ENCODE peak calls at places on chromosomes 7 and 10, in seven cellular contexts. U, T, V, K, Q, W and F are unnamed samples.

GRCh38 chr10:26334932-26335573 is 103.1 kb upstream of the APBB1IP start:
- DNase-seq in U (peak), T (peak), V (peak), K (peak), Q (no peak), W (peak), F (no peak)

GRCh38 chr10:47260505-47261111 is 39.4 kb upstream of the GDF10 start:
- DNase-seq in U (no peak), T (no peak), V (no peak), K (no peak), Q (no peak), W (peak), F (no peak)

GRCh38 chr7:95303501-95303900 is 20.8 kb downstream of the PON1 start:
- DNase-seq in U (no peak), T (no peak), V (no peak), K (no peak), Q (no peak), W (no peak), F (no peak)

GRCh38 chr7:158388072-158388471 is 199.6 kb downstream of the PTPRN2 start:
- DNase-seq in U (no peak), T (no peak), V (no peak), K (no peak), Q (peak), W (no peak), F (no peak)

GRCh38 chr7:142874409-142874808 is 11.1 kb downstream of the TRPV6 start:
- DNase-seq in U (no peak), T (no peak), V (no peak), K (no peak), Q (no peak), W (no peak), F (no peak)

GRCh38 chr10:67221939-67222494 is 296.2 kb downstream of the LRRTM3 start:
- DNase-seq in U (no peak), T (no peak), V (no peak), K (no peak), Q (no peak), W (no peak), F (no peak)

GRCh38 chr10:102781089-102781920 is 37.6 kb downstream of the WBP1L start:
- DNase-seq in U (no peak), T (no peak), V (no peak), K (no peak), Q (no peak), W (no peak), F (no peak)

GRCh38 chr7:122448893-122449589 is 144.5 kb upstream of the FEZF1 start:
- DNase-seq in U (no peak), T (no peak), V (no peak), K (no peak), Q (no peak), W (no peak), F (no peak)

GRCh38 chr7:135161669-135162068 is 8.8 kb downstream of the CYREN start:
- DNase-seq in U (no peak), T (no peak), V (no peak), K (no peak), Q (no peak), W (no peak), F (no peak)

GRCh38 chr10:72426982-72427381 is 72.3 kb upstream of the DNAJB12 start:
- DNase-seq in U (no peak), T (no peak), V (no peak), K (no peak), Q (no peak), W (no peak), F (no peak)

GRCh38 chr10:80702143-80702542 is 164.4 kb downstream of the SH2D4B start:
- DNase-seq in U (no peak), T (no peak), V (no peak), K (no peak), Q (no peak), W (peak), F (no peak)

GRCh38 chr10:28215930-28216329 is 86.9 kb downstream of the MPP7 start:
- DNase-seq in U (peak), T (peak), V (no peak), K (no peak), Q (no peak), W (no peak), F (no peak)

GRCh38 chr10:30184397-30185033 is 125.1 kb upstream of the JCAD start:
- DNase-seq in U (no peak), T (no peak), V (no peak), K (no peak), Q (no peak), W (no peak), F (no peak)

GRCh38 chr10:76012928-76013327 is 581.5 kb downstream of the LRMDA start:
- DNase-seq in U (no peak), T (no peak), V (no peak), K (no peak), Q (no peak), W (no peak), F (no peak)

GRCh38 chr10:3010327-3010726 is 57.0 kb upstream of the PFKP start:
- DNase-seq in U (no peak), T (no peak), V (no peak), K (no peak), Q (no peak), W (no peak), F (no peak)

GRCh38 chr7:81140775-81141174 is 221.9 kb upstream of the SEMA3C start:
- DNase-seq in U (no peak), T (no peak), V (no peak), K (no peak), Q (no peak), W (no peak), F (no peak)

GRCh38 chr10:124999433-125000365 is 57.8 kb downstream of the ZRANB1 start:
- DNase-seq in U (peak), T (no peak), V (no peak), K (peak), Q (peak), W (peak), F (no peak)

GRCh38 chr7:47506716-47507354 is 75.1 kb downstream of the TNS3 start:
- DNase-seq in U (no peak), T (no peak), V (no peak), K (peak), Q (no peak), W (no peak), F (no peak)

GRCh38 chr7:155558961-155559360 is 12.6 kb upstream of the CNPY1 start:
- DNase-seq in U (no peak), T (no peak), V (no peak), K (no peak), Q (no peak), W (no peak), F (no peak)

GRCh38 chr7:148963583-148964509 is 64.5 kb downstream of the PDIA4 start:
- DNase-seq in U (peak), T (no peak), V (no peak), K (no peak), Q (no peak), W (no peak), F (no peak)

GRCh38 chr7:110541962-110542361 is 549.0 kb upstream of the LRRN3 start:
- DNase-seq in U (no peak), T (no peak), V (peak), K (no peak), Q (no peak), W (no peak), F (no peak)

GRCh38 chr7:111226800-111227199 is 135.9 kb downstream of the LRRN3 start:
- DNase-seq in U (no peak), T (no peak), V (no peak), K (no peak), Q (no peak), W (no peak), F (no peak)

GRCh38 chr10:90484518-90484917 is 373.3 kb downstream of the HTR7 start:
- DNase-seq in U (no peak), T (no peak), V (peak), K (no peak), Q (no peak), W (peak), F (no peak)

GRCh38 chr10:61836888-61837747 is 64.4 kb upstream of the ARID5B start:
- DNase-seq in U (no peak), T (peak), V (peak), K (no peak), Q (no peak), W (no peak), F (no peak)

GRCh38 chr7:55420535-55420934 is 55.4 kb downstream of the LANCL2 start:
- DNase-seq in U (no peak), T (no peak), V (no peak), K (no peak), Q (no peak), W (no peak), F (no peak)

GRCh38 chr7:75623390-75624133 is 115.2 kb downstream of the HIP1 start:
- DNase-seq in U (no peak), T (no peak), V (no peak), K (no peak), Q (peak), W (no peak), F (peak)

GRCh38 chr7:156002362-156003001 is 190.2 kb upstream of the SHH start:
- DNase-seq in U (no peak), T (no peak), V (no peak), K (no peak), Q (no peak), W (no peak), F (no peak)

GRCh38 chr7:36965625-36966024 is 241.3 kb upstream of the AOAH start:
- DNase-seq in U (no peak), T (no peak), V (no peak), K (no peak), Q (no peak), W (no peak), F (no peak)

GRCh38 chr7:120395526-120396019 is 122.6 kb downstream of the KCND2 start:
- DNase-seq in U (no peak), T (no peak), V (no peak), K (no peak), Q (no peak), W (no peak), F (no peak)

GRCh38 chr7:131008840-131009651 is 275.0 kb upstream of the KLF14 start:
- DNase-seq in U (no peak), T (no peak), V (no peak), K (no peak), Q (no peak), W (no peak), F (no peak)

GRCh38 chr7:128852537-128853254 is 10.0 kb upstream of the ATP6V1F start:
- DNase-seq in U (no peak), T (no peak), V (no peak), K (no peak), Q (no peak), W (no peak), F (no peak)

GRCh38 chr7:1318661-1319060 is 86.0 kb downstream of the UNCX start:
- DNase-seq in U (no peak), T (no peak), V (no peak), K (no peak), Q (peak), W (no peak), F (no peak)

GRCh38 chr10:92142949-92143348 is 147.9 kb downstream of the CPEB3 start:
- DNase-seq in U (no peak), T (no peak), V (no peak), K (no peak), Q (no peak), W (no peak), F (no peak)

GRCh38 chr7:12674861-12675260 is 12.6 kb upstream of the ARL4A start:
- DNase-seq in U (peak), T (no peak), V (no peak), K (no peak), Q (no peak), W (no peak), F (no peak)

GRCh38 chr10:45593938-45594275 is 78.7 kb downstream of the ZFAND4 start:
- DNase-seq in U (no peak), T (no peak), V (no peak), K (no peak), Q (no peak), W (no peak), F (no peak)
- H3K27ac ChIP-seq in U (peak), T (no peak), V (peak), K (peak), Q (peak), W (no peak), F (no peak)

GRCh38 chr10:79070091-79070610 is 1.4 kb downstream of the ZMIZ1 start:
- DNase-seq in U (peak), T (no peak), V (no peak), K (peak), Q (peak), W (peak), F (no peak)

GRCh38 chr10:79070611-79071534 is 2.1 kb downstream of the ZMIZ1 start:
- DNase-seq in U (peak), T (no peak), V (peak), K (peak), Q (peak), W (peak), F (peak)

GRCh38 chr10:79068203-79068561 is 584 bp upstream of the ZMIZ1 start:
- DNase-seq in U (peak), T (no peak), V (no peak), K (no peak), Q (peak), W (no peak), F (no peak)

GRCh38 chr10:79068562-79069324 is at the start of gene ZMIZ1:
- DNase-seq in U (peak), T (peak), V (peak), K (peak), Q (peak), W (peak), F (peak)

DNA sequence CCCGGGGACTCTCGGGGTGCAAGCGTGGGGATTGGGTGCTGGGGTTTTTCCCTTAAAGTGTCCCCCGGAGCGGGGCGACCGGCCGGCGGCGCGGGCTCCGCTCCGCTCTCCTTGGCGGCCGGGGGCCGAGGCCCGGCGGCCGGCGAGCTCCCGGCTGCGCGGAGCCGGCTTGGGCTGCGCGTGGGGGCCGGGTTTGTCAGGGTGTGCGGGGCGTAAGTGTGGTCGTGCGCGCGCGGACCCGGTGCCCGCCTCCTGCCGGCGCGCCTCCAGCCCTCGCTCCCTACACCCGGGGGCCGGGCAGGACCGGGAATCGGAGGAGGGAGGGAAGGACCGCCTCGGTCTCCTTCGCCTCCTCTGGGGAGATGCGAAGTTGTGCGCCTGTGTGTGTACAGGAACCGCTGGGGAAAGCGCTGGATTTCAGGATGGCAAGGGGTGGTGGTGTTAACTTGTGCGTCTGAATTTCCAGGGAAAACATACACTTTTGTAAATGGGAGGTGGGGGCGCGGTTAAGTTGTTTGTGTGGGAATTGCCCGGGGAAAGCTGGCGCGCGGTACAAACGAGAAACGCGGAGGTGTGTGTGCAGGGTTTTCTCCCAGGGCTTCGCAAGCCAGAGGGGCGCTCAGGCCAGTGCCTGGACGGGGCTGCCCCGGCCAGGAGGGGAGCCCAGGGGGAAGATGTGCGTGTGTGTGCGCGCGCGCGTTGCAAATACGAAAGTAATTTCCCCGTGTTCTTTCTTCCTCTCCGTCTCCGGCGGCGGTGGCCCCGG is 742 bp downstream of the ZMIZ1 start:
- DNase-seq in U (peak), T (no peak), V (peak), K (peak), Q (peak), W (peak), F (no peak)
- H3K27ac ChIP-seq in U (peak), T (peak), V (peak), K (peak), Q (peak), W (peak), F (peak)

DNA sequence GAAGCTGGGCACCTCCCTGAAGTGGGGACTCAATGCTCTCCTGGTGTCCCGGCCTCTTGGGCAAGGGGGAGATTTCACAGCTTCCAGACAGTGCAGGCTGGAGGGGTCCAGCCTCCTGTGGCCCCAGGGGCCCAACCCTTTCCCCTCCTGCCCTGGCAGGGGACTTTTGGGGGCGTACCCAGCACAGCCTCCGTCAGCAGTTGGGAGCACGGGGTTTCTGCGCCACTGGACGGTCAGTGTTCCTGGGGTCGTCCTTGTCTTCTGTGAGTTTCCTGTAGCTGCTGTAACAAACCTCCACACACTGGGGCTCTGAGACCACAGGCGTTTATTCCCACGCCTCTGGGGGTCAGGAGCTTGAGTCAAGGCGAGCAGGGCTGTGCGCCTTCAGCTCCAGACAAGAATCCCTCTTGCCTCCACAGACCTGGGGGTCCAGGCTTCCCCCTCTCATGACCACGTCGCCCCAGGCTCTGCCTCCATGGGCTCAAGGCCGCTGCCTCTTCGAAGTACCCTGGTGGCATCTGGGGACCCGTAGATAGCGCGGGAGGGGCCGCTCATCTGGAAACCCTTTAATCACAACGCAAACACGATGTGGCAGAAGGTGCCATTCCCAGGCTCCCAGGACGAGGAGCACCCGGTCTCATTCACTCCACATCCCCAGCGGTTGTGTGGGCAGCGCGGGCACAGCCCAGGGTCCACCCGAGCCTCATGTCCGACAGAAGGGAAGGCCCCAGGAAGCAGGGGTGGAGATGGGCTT is 14.0 kb downstream of the PWWP2B start:
- DNase-seq in U (no peak), T (no peak), V (no peak), K (no peak), Q (no peak), W (no peak), F (no peak)
- H3K27ac ChIP-seq in U (peak), T (no peak), V (peak), K (peak), Q (peak), W (peak), F (peak)

GRCh38 chr7:133365892-133366291 is 113.0 kb downstream of the EXOC4 start:
- DNase-seq in U (no peak), T (no peak), V (no peak), K (peak), Q (no peak), W (no peak), F (no peak)
- H3K27ac ChIP-seq in U (no peak), T (no peak), V (no peak), K (no peak), Q (no peak), W (peak), F (no peak)

GRCh38 chr10:45558406-45558805 is 114.2 kb downstream of the ZFAND4 start:
- DNase-seq in U (no peak), T (no peak), V (no peak), K (no peak), Q (no peak), W (no peak), F (no peak)
- H3K27ac ChIP-seq in U (no peak), T (no peak), V (no peak), K (no peak), Q (no peak), W (no peak), F (peak)

GRCh38 chr7:16317406-16317805 is 103.9 kb downstream of the CRPPA start:
- DNase-seq in U (no peak), T (no peak), V (no peak), K (no peak), Q (no peak), W (no peak), F (no peak)

GRCh38 chr7:16318989-16319915 is 102.1 kb downstream of the CRPPA start:
- DNase-seq in U (no peak), T (peak), V (peak), K (no peak), Q (no peak), W (no peak), F (no peak)

GRCh38 chr7:16318463-16318862 is 102.9 kb downstream of the CRPPA start:
- DNase-seq in U (no peak), T (no peak), V (no peak), K (no peak), Q (no peak), W (no peak), F (no peak)

GRCh38 chr7:16323313-16323712 is 98.0 kb downstream of the CRPPA start:
- DNase-seq in U (no peak), T (no peak), V (no peak), K (no peak), Q (no peak), W (no peak), F (no peak)

DNA sequence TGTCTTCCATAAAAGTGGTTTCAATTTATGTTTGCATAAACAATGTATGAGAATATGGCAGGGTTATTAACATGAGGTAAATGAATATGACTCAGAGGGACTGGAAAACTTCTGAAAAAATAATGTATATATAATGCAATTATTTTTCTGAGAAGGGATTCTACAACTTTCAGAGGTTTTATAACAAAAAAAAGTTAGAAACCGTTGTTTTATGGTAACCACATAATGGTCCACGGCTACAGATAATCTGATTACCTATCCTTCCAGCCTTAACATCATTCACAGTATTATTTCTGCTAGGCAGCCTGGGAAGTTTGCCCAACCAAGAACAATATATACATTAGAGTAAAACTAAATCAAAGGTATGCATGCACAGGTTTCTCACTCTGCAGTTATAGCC is 101.1 kb downstream of the CRPPA start:
- DNase-seq in U (no peak), T (no peak), V (no peak), K (no peak), Q (no peak), W (no peak), F (no peak)
- H3K27ac ChIP-seq in U (no peak), T (no peak), V (no peak), K (no peak), Q (no peak), W (no peak), F (no peak)